ENCODE peak calls at places on chromosomes 3 and 15, in four cellular contexts. M, W, Y and R are unnamed samples.

GRCh38 chr3:171811059-171811912 is 1.0 kb upstream of the PLD1 start:
- DNase-seq in M (peak), W (no peak), Y (peak), R (no peak)

GRCh38 chr3:54954019-54954418 is 26.2 kb upstream of the LRTM1 start:
- DNase-seq in M (peak), W (no peak), Y (peak), R (peak)

GRCh38 chr3:48573973-48574585 is 10.5 kb upstream of the UCN2 start:
- DNase-seq in M (no peak), W (no peak), Y (no peak), R (no peak)

GRCh38 chr15:44102675-44103254 is 92.3 kb downstream of the FRMD5 start:
- DNase-seq in M (peak), W (peak), Y (peak), R (no peak)

GRCh38 chr3:46228259-46229222 is 13.7 kb upstream of the CCR3 start:
- DNase-seq in M (peak), W (no peak), Y (peak), R (no peak)

GRCh38 chr3:64080839-64081630 is 57.7 kb upstream of the PSMD6 start:
- DNase-seq in M (no peak), W (no peak), Y (no peak), R (no peak)

GRCh38 chr3:67635257-67635656 is 19.2 kb downstream of the SUCLG2 start:
- DNase-seq in M (peak), W (no peak), Y (peak), R (no peak)

GRCh38 chr3:133396906-133397305 is 3.0 kb upstream of the BFSP2 start:
- DNase-seq in M (no peak), W (no peak), Y (no peak), R (no peak)

GRCh38 chr3:14435175-14436011 is 33.0 kb downstream of the SLC6A6 start:
- DNase-seq in M (no peak), W (no peak), Y (no peak), R (peak)

GRCh38 chr3:181457190-181457589 is 254.5 kb upstream of the SOX2 start:
- DNase-seq in M (no peak), W (no peak), Y (no peak), R (no peak)

GRCh38 chr3:155217591-155217990 is 75.9 kb downstream of the STRIT1 start:
- DNase-seq in M (peak), W (no peak), Y (peak), R (no peak)

GRCh38 chr3:69493157-69493556 is 107.3 kb upstream of the FRMD4B start:
- DNase-seq in M (no peak), W (no peak), Y (no peak), R (no peak)

GRCh38 chr15:65421360-65422215 is 1.2 kb downstream of the IGDCC4 start:
- DNase-seq in M (peak), W (peak), Y (peak), R (peak)

GRCh38 chr3:158794936-158795518 is 6.8 kb upstream of the MFSD1 start:
- DNase-seq in M (peak), W (no peak), Y (peak), R (peak)

GRCh38 chr3:170961616-170962400 is 53.4 kb upstream of the EIF5A2 start:
- DNase-seq in M (peak), W (peak), Y (peak), R (peak)

GRCh38 chr3:107206945-107207344 is 170.3 kb upstream of the CCDC54 start:
- DNase-seq in M (no peak), W (no peak), Y (peak), R (no peak)

GRCh38 chr3:111858641-111859040 is 424 bp upstream of the PHLDB2 start:
- DNase-seq in M (no peak), W (no peak), Y (no peak), R (peak)

GRCh38 chr3:78754066-78754743 is 1013.6 kb downstream of the ROBO1 start:
- DNase-seq in M (peak), W (no peak), Y (no peak), R (peak)

GRCh38 chr15:70109522-70109921 is 11.8 kb upstream of the TLE3 start:
- DNase-seq in M (no peak), W (no peak), Y (no peak), R (no peak)

GRCh38 chr3:57682284-57682683 is 10.6 kb downstream of the DENND6A start:
- DNase-seq in M (peak), W (no peak), Y (no peak), R (no peak)

GRCh38 chr3:133525435-133525834 is 48.1 kb upstream of the CDV3 start:
- DNase-seq in M (peak), W (no peak), Y (no peak), R (no peak)

GRCh38 chr15:43920201-43920600 is 93.4 kb downstream of the WDR76 start:
- DNase-seq in M (peak), W (no peak), Y (no peak), R (no peak)

GRCh38 chr3:24060055-24060454 is 115.0 kb downstream of the NR1D2 start:
- DNase-seq in M (peak), W (no peak), Y (peak), R (peak)

GRCh38 chr3:111248406-111248805 is 176.8 kb downstream of the NECTIN3 start:
- DNase-seq in M (no peak), W (no peak), Y (no peak), R (no peak)

GRCh38 chr3:142595581-142595950 is 627 bp upstream of the PLS1 start:
- DNase-seq in M (peak), W (no peak), Y (peak), R (peak)

GRCh38 chr3:23706116-23706515 is 99.6 kb upstream of the UBE2E1 start:
- DNase-seq in M (peak), W (no peak), Y (peak), R (no peak)

GRCh38 chr3:189304465-189305341 is 132.9 kb downstream of the TPRG1 start:
- DNase-seq in M (no peak), W (no peak), Y (peak), R (no peak)

GRCh38 chr3:44974406-44974805 is 1.6 kb downstream of the ZDHHC3 start:
- DNase-seq in M (no peak), W (no peak), Y (no peak), R (no peak)

GRCh38 chr3:106006571-106006970 is 137.8 kb upstream of the CBLB start:
- DNase-seq in M (no peak), W (no peak), Y (no peak), R (no peak)

GRCh38 chr3:35200056-35200455 is 439.3 kb upstream of the ARPP21 start:
- DNase-seq in M (no peak), W (no peak), Y (no peak), R (peak)

GRCh38 chr15:93870583-93870982 is 360.8 kb upstream of the MCTP2 start:
- DNase-seq in M (no peak), W (no peak), Y (no peak), R (no peak)

GRCh38 chr15:36791849-36792618 is 212.6 kb downstream of the CDIN1 start:
- DNase-seq in M (peak), W (no peak), Y (peak), R (no peak)

DNA sequence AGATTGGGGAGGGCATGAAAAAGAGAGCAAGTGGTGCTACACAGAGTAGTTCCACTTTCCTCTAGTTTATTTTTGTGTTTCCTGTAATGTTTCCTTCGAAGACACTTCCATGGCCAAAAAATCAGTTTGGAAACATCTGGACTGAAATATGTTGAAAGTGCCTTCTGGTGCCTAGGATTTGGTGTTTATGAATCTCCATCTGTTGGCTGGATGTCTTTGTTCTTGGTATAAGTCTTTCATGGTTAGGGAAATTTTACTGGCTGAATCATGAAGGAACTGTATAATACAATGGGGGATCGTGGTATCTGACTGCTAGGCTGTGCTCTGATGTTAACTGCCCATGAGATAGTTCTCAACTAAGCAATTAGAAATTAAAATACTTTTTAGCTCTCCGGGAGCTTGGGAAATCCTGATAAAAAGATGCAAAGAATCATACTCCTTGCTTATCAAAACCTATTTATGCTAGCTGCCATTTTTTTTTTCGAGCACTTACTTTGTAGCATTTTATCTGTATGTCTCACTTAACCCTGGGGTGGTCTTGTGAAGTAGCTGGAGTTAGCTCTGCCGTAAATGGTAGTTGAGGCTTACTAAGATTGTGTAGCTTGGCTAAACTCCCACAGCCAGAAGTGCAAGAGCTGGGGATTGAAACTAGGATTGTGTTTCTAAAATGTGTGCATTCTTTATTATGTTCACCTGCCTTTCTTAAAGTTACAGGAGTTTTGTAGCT is 22.0 kb downstream of the AKAP13 start:
- DNase-seq in M (peak), W (no peak), Y (peak), R (no peak)
- H3K23ac ChIP-seq in M (peak), W (no peak), Y (no peak), R (no peak)

DNA sequence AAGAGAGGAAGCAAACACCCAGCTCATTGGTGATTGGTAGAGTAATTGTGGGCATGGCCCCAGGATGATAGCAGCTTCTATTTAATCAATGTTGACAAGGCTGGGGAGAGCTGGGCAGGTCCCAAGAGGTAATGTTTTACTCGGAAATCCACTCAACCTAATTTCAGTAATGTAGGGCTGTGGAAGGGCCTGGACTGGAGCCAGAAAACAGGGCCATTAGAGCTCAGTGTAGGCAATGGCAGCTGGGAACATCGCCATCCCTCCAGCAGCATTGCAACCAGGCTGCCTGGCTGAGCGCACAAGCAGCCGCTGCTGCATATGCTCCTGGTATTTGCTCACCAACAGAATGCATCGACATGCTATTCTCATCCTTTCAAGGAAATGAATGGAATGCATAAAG is 89.9 kb downstream of the GAP43 start:
- DNase-seq in M (peak), W (no peak), Y (no peak), R (no peak)
- H3K23ac ChIP-seq in M (no peak), W (no peak), Y (no peak), R (no peak)

GRCh38 chr3:186683996-186684395 is 18.2 kb downstream of the HRG start:
- DNase-seq in M (no peak), W (no peak), Y (no peak), R (peak)

GRCh38 chr3:186679151-186679550 is 13.3 kb downstream of the HRG start:
- DNase-seq in M (no peak), W (no peak), Y (no peak), R (no peak)

GRCh38 chr3:186682734-186683133 is 16.9 kb downstream of the HRG start:
- DNase-seq in M (no peak), W (no peak), Y (no peak), R (no peak)

GRCh38 chr3:186680869-186681268 is 15.1 kb downstream of the HRG start:
- DNase-seq in M (no peak), W (no peak), Y (no peak), R (no peak)

DNA sequence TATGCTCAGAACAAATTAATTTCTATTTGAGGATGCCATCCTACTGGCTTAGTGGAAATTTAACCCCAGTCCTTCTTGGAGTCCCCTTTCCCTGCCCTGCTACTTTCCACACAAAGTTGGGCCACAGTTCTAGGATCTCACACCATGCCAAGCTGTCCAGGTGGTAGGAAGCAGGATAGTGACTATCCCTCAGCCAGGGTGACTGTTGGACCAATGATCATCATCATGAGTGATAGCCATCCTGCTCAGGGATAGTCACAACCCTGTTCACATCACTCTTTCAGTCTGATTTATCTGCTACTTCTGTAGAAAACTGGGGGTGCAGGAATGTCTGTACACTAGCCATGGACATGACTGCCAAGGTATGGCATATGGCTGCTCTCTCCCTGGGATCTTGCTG is 12.8 kb downstream of the HRG start:
- DNase-seq in M (no peak), W (no peak), Y (no peak), R (no peak)
- H3K23ac ChIP-seq in M (no peak), W (no peak), Y (no peak), R (no peak)

GRCh38 chr15:56049577-56049976 is 56.2 kb upstream of the NEDD4 start:
- DNase-seq in M (no peak), W (no peak), Y (no peak), R (no peak)
- H3K23ac ChIP-seq in M (no peak), W (no peak), Y (no peak), R (no peak)